ENCODE peak calls at places on chromosomes 12 and 14, in seven cellular contexts. O is HCT116, K is H1, N is K562, C is SK-N-SH, X is GM12878, Z is HepG2. W is an unnamed sample.

GRCh38 chr12:41619705-41620104 is 431.6 kb downstream of the PDZRN4 start:
- DNase-seq in O (no peak), K (no peak), N (no peak), C (no peak), X (no peak), Z (no peak), W (no peak)

GRCh38 chr12:32702470-32702869 is 23.4 kb downstream of the DNM1L start:
- DNase-seq in O (no peak), K (no peak), N (no peak), C (peak), X (no peak), Z (no peak), W (no peak)

GRCh38 chr14:51382506-51382905 is 142.5 kb downstream of the TMX1 start:
- DNase-seq in O (no peak), K (no peak), N (no peak), C (no peak), X (no peak), Z (no peak), W (peak)

GRCh38 chr12:62848418-62848817 is 86.5 kb downstream of the PPM1H start:
- DNase-seq in O (peak), K (no peak), N (no peak), C (no peak), X (peak), Z (no peak), W (no peak)

GRCh38 chr12:58346032-58346632 is 404.8 kb downstream of the ATP23 start:
- DNase-seq in O (peak), K (no peak), N (peak), C (peak), X (no peak), Z (peak), W (peak)

GRCh38 chr14:76267322-76268012 is 108.5 kb upstream of the ESRRB start:
- DNase-seq in O (no peak), K (no peak), N (no peak), C (peak), X (no peak), Z (no peak), W (peak)

GRCh38 chr12:53523131-53523530 is 15.8 kb upstream of the NPFF start:
- DNase-seq in O (no peak), K (no peak), N (no peak), C (no peak), X (no peak), Z (no peak), W (no peak)

GRCh38 chr12:5268424-5269210 is 163.3 kb upstream of the NTF3 start:
- DNase-seq in O (no peak), K (no peak), N (no peak), C (no peak), X (no peak), Z (no peak), W (no peak)

GRCh38 chr14:23431486-23431885 is 4.0 kb downstream of the MYH7 start:
- DNase-seq in O (no peak), K (no peak), N (no peak), C (no peak), X (no peak), Z (no peak), W (no peak)

GRCh38 chr14:51533160-51533559 is 118.5 kb upstream of the FRMD6 start:
- DNase-seq in O (no peak), K (no peak), N (no peak), C (no peak), X (no peak), Z (no peak), W (peak)

GRCh38 chr14:88882236-88882635 is 57.8 kb downstream of the TTC8 start:
- DNase-seq in O (no peak), K (no peak), N (no peak), C (no peak), X (no peak), Z (peak), W (no peak)

GRCh38 chr14:78902010-78902623 is 731.9 kb downstream of the NRXN3 start:
- DNase-seq in O (no peak), K (no peak), N (peak), C (peak), X (no peak), Z (peak), W (peak)

GRCh38 chr12:116926283-116927243 is 15.8 kb downstream of the FBXW8 start:
- DNase-seq in O (no peak), K (no peak), N (no peak), C (no peak), X (no peak), Z (no peak), W (no peak)

GRCh38 chr12:27163048-27163715 is 80.8 kb upstream of the C12orf71 start:
- DNase-seq in O (no peak), K (no peak), N (no peak), C (no peak), X (no peak), Z (no peak), W (no peak)

GRCh38 chr12:125070117-125070516 is 4.9 kb downstream of the AACS start:
- DNase-seq in O (no peak), K (no peak), N (no peak), C (peak), X (no peak), Z (peak), W (no peak)

GRCh38 chr12:38392584-38393144 is 76.1 kb downstream of the ALG10B start:
- DNase-seq in O (no peak), K (no peak), N (no peak), C (no peak), X (no peak), Z (no peak), W (no peak)

GRCh38 chr12:65364021-65364420 is 85.5 kb downstream of the MSRB3 start:
- DNase-seq in O (no peak), K (no peak), N (no peak), C (no peak), X (no peak), Z (no peak), W (no peak)

GRCh38 chr12:6830286-6830892 is 2.2 kb downstream of the P3H3 start:
- DNase-seq in O (no peak), K (no peak), N (no peak), C (no peak), X (no peak), Z (no peak), W (no peak)

DNA sequence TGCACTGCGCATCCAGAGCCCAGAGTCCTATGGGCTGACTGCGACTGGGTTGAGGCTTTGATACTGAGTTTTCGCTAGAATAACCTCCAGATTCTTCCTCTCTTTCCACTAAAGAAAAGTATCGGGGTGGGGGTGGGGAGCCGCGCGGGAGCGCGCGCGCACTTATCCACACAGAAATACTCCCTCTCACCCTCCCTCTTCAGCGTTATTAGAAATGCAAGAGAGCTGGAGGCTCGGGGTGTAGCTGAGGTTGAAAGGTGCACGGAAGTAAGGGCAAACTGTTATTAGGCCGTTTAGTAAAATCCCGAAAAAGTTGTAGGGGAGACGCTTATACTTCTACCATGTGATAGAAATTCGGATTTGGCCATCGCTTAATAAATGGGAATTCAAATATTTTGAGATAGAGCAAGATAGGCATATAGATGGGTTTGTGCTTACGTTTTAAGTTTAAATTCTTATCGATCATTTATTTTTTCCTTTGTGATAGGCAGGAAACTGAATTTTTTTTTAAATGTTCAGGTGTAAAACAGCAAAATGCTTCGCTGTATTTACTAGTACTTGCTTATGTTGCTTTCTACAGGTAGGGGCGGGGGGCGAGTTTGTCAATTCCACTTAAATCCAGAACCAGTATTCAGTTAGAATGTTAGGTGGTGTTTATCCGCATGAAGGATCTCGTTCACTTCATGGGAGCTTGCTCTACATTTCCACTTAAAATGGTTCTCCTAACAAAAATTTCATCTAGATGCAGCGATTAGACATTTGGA is 1.1 kb downstream of the ARHGAP5 start:
- DNase-seq in O (no peak), K (no peak), N (peak), C (peak), X (no peak), Z (peak), W (peak)
- TF ChIP-seq JUND in O (no peak), K (no peak), N (no peak), C (no peak), X (no peak), Z (no peak), W (no peak)

DNA sequence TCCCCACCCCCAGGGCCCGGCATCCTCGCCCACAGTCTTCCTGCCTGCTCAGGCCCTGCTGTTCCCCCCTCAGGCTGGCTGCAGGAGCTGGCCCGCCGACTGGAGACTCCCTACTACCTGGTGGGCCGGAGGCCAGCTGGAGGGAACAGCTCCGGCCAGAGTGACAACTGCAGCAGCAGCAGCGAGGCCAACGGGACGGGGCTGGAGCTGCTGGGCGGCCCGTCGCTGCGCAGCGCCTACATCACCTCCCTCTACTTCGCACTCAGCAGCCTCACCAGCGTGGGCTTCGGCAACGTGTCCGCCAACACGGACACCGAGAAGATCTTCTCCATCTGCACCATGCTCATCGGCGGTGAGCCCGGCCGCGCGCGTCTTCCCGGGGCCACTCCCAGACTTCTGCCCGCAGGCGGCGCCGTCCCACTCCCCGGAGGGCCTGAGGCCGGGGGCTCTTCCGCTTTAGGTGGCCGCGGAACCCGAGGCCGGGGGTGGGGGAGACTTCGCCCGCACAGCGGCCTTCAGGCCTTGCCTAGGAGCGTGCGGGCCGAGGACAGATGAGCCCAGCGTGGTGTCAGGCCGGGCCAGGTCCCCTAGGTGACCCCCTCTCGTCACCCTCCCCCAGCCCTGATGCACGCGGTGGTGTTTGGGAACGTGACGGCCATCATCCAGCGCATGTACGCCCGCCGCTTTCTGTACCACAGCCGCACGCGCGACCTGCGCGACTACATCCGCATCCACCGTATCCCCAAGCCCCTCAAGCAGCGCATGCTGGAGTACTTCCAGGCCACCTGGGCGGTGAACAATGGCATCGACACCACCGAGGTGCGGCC is 10.2 kb downstream of the KCNH3 start:
- DNase-seq in O (no peak), K (no peak), N (peak), C (peak), X (no peak), Z (no peak), W (no peak)
- TF ChIP-seq JUND in O (no peak), K (no peak), N (no peak), C (no peak), X (no peak), Z (no peak), W (no peak)

DNA sequence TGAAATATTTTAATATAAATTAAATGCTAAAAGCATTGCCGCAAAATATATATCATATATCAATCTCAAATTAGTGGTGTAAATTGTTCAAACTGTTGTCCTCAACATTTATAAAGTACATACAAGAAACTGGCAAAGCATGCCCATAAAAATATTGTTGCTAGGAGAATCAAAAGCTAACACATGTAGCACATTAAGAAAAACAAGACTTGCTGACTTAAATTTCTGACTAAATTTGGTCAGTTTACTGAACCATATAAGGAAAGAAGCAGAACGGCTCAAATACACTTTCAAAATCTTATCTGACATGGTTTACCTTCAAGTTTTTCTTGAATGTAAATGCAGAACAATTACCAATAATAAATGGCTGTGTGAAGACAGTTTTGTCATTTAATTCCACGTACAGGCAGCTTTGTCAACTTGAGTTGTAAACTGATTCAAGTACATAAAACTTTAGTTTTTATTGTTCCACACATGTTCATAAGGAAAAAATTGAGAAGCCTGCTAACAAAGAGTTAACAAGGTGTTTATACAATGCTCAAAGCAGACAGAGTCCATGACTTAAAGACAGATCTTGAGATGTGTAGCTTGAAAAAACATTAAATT is 50.4 kb downstream of the PPP1R12A start:
- DNase-seq in O (no peak), K (no peak), N (no peak), C (no peak), X (no peak), Z (no peak), W (no peak)
- TF ChIP-seq JUND in O (no peak), K (no peak), N (no peak), C (no peak), X (no peak), Z (no peak), W (no peak)

GRCh38 chr14:27608377-27608776 is 1010.5 kb upstream of the NOVA1 start:
- DNase-seq in O (no peak), K (no peak), N (no peak), C (no peak), X (no peak), Z (no peak), W (peak)
- TF ChIP-seq JUND in O (no peak), K (no peak), N (no peak), C (no peak), X (no peak), Z (no peak), W (no peak)

GRCh38 chr14:42508209-42508946 is 901.7 kb downstream of the LRFN5 start:
- DNase-seq in O (no peak), K (no peak), N (no peak), C (no peak), X (no peak), Z (no peak), W (no peak)
- TF ChIP-seq JUND in O (no peak), K (no peak), N (no peak), C (no peak), X (no peak), Z (no peak), W (no peak)

DNA sequence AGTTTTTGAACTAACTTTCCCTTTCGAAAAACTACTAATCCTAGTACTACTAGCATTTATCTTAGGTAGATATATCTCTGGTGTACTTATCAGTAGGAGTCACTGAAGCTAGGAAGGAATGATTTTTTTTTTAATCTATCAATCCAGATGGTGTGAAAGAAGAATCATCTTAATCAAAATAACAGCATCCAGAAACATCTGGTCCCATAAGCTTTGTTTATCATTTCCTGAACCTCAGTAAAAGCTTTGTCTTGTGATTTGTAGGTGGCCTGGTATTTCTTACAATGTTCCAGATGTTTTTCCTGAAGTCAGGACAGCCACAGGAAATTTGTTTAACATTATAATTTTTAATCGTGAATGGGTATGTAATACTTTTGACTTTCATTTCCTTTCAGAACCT is 28.0 kb upstream of the LUM start:
- DNase-seq in O (no peak), K (no peak), N (no peak), C (peak), X (no peak), Z (no peak), W (no peak)
- TF ChIP-seq JUND in O (no peak), K (no peak), N (no peak), C (no peak), X (no peak), Z (no peak), W (no peak)

GRCh38 chr12:52496054-52496453 is 3.0 kb upstream of the KRT6A start:
- DNase-seq in O (no peak), K (no peak), N (no peak), C (no peak), X (no peak), Z (no peak), W (no peak)
- TF ChIP-seq JUND in O (no peak), K (no peak), N (no peak), C (no peak), X (no peak), Z (no peak), W (no peak)

GRCh38 chr14:68786491-68787234 is 6.2 kb downstream of the ZFP36L1 start:
- DNase-seq in O (no peak), K (no peak), N (peak), C (no peak), X (no peak), Z (no peak), W (no peak)

GRCh38 chr14:68783408-68784297 is 9.2 kb downstream of the ZFP36L1 start:
- DNase-seq in O (no peak), K (no peak), N (no peak), C (no peak), X (no peak), Z (peak), W (no peak)

GRCh38 chr14:68785817-68786490 is 6.9 kb downstream of the ZFP36L1 start:
- DNase-seq in O (no peak), K (no peak), N (peak), C (no peak), X (no peak), Z (no peak), W (no peak)

GRCh38 chr14:68784298-68784910 is 8.5 kb downstream of the ZFP36L1 start:
- DNase-seq in O (no peak), K (no peak), N (no peak), C (no peak), X (no peak), Z (peak), W (no peak)

DNA sequence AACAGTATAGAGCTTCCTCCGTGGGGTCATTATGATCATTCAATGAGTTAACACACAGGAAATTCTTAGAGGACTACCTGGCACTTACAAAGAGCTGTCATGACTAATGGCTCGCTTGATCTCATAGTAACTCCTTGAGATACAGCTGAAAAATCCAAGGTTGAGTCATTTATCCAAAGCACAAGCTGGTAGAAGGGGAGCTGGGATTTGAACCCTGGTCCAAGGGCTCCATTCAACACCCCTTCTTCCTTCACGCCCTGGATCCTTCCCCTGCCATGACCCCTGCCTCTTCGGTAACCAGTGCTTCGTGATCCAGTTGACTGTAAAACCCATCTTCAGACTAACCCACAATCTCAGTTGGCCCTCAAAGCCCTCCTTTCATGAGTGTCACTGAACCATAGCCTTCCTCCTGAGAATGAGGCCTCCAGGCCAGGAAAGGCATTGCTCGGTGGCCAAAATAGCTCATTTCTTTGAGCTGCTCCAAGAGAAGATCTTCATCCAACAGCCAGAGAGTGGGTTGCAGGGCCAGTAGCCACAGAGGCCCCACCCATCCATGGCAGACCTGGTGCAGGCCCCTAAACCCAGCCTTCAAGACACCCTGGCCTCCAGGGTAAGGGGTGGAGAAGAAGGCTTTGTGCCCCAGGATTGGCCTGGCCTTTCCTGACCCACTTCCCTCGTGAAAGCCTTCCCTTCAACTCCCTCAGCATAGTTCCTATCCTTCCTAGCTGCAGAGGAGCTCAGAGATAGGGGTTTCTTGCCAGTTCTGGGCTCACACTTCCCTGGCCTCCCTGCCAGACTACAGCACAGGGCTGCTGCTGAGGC is 7.7 kb downstream of the ZFP36L1 start:
- DNase-seq in O (peak), K (no peak), N (no peak), C (no peak), X (no peak), Z (no peak), W (no peak)
- TF ChIP-seq JUND in O (no peak), K (no peak), N (no peak), C (peak), X (no peak), Z (no peak), W (no peak)

DNA sequence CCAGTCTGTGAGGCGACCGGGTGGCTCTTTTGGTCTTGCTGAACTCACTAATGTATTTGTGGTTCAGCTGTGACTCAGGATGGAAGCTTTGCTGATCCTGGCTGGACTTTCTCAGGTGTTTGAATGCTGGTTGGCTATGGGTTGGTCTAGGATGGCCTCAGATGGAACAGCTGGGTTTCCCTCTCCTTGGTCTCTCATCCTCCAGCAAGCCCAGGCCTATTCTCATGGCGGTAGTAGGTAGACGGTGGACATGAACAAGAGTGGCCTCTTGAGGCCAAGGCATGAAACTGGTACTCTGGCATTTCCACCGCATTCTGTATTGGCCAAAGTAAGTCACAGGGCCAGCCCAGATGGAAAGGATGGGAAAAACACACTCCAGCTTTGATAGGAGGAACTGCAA is 11.8 kb upstream of the POLR3B start:
- DNase-seq in O (peak), K (no peak), N (peak), C (peak), X (no peak), Z (peak), W (peak)
- TF ChIP-seq JUND in O (no peak), K (no peak), N (no peak), C (no peak), X (no peak), Z (no peak), W (no peak)

GRCh38 chr12:71810905-71811304 is 28.7 kb upstream of the TBC1D15 start:
- DNase-seq in O (no peak), K (no peak), N (no peak), C (no peak), X (no peak), Z (no peak), W (no peak)
- TF ChIP-seq JUND in O (no peak), K (no peak), N (no peak), C (no peak), X (no peak), Z (no peak), W (no peak)

W was measured in T47D.